ENCODE peak calls at places on chromosomes 6 and 20, in four cellular contexts. U is ovary, A is heart left ventricle, X is Peyer's patch. O is an unnamed sample. For H3K4me1, the result is how much of the 10 kb centered on the place peaks cover.

GRCh38 chr20:2093200-2093781 is 8.3 kb upstream of the STK35 start:
- DNase-seq in U (no peak), A (no peak), X (peak), O (no peak)

GRCh38 chr6:40347571-40348011 is 239.6 kb downstream of the LRFN2 start:
- DNase-seq in U (no peak), A (no peak), X (no peak), O (peak)

GRCh38 chr20:16573011-16573965 is at the start of gene KIF16B:
- DNase-seq in U (peak), A (peak), X (peak), O (peak)

GRCh38 chr6:23349521-23350147 is 776.4 kb upstream of the NRSN1 start:
- DNase-seq in U (no peak), A (no peak), X (no peak), O (no peak)

GRCh38 chr20:32263398-32263954 is 14.0 kb upstream of the KIF3B start:
- DNase-seq in U (no peak), A (no peak), X (no peak), O (no peak)

GRCh38 chr20:64116541-64117423 is 9.4 kb upstream of the NPBWR2 start:
- DNase-seq in U (no peak), A (no peak), X (peak), O (peak)

GRCh38 chr6:26537846-26538571 is at the start of gene HMGN4:
- DNase-seq in U (peak), A (peak), X (peak), O (peak)

GRCh38 chr6:149242883-149243282 is 74.6 kb upstream of the TAB2 start:
- DNase-seq in U (no peak), A (no peak), X (no peak), O (no peak)

GRCh38 chr6:45807610-45808009 is 208.1 kb downstream of the CLIC5 start:
- DNase-seq in U (no peak), A (no peak), X (no peak), O (no peak)

GRCh38 chr20:25076731-25077609 is 5.0 kb downstream of the VSX1 start:
- DNase-seq in U (no peak), A (no peak), X (peak), O (no peak)

GRCh38 chr6:38192011-38192410 is 372.5 kb downstream of the ZFAND3 start:
- DNase-seq in U (no peak), A (no peak), X (no peak), O (no peak)

GRCh38 chr6:158021814-158022748 is 40.4 kb downstream of the SYNJ2 start:
- DNase-seq in U (no peak), A (no peak), X (no peak), O (no peak)

GRCh38 chr6:134546962-134547645 is 229.2 kb upstream of the SGK1 start:
- DNase-seq in U (no peak), A (no peak), X (no peak), O (no peak)

GRCh38 chr20:1020614-1021013 is 18.5 kb upstream of the RSPO4 start:
- DNase-seq in U (no peak), A (no peak), X (no peak), O (no peak)

GRCh38 chr20:54340667-54341081 is 132.8 kb downstream of the PFDN4 start:
- DNase-seq in U (no peak), A (no peak), X (no peak), O (no peak)

GRCh38 chr6:4055420-4056041 is 23.4 kb downstream of the FAM217A start:
- DNase-seq in U (no peak), A (no peak), X (no peak), O (no peak)

GRCh38 chr6:45721665-45722064 is 294.0 kb downstream of the CLIC5 start:
- DNase-seq in U (no peak), A (no peak), X (no peak), O (no peak)

GRCh38 chr6:41271901-41272395 is 14.5 kb downstream of the TREM1 start:
- DNase-seq in U (no peak), A (peak), X (no peak), O (no peak)

GRCh38 chr6:1840491-1841121 is 230.9 kb downstream of the FOXC1 start:
- DNase-seq in U (no peak), A (no peak), X (no peak), O (no peak)

GRCh38 chr20:39850236-39850635 is 838.8 kb downstream of the MAFB start:
- DNase-seq in U (no peak), A (no peak), X (no peak), O (no peak)

GRCh38 chr6:29602564-29603361 is 17.8 kb downstream of the OR2H2 start:
- DNase-seq in U (no peak), A (no peak), X (no peak), O (no peak)

GRCh38 chr6:157424491-157425020 is 43.6 kb downstream of the ZDHHC14 start:
- DNase-seq in U (no peak), A (no peak), X (no peak), O (no peak)

GRCh38 chr6:103729658-103730057 is 1130.1 kb downstream of the HACE1 start:
- DNase-seq in U (no peak), A (no peak), X (no peak), O (no peak)

GRCh38 chr6:36130672-36131516 is 581 bp downstream of the MAPK13 start:
- DNase-seq in U (no peak), A (no peak), X (peak), O (no peak)

GRCh38 chr6:129774697-129775447 is 64.9 kb upstream of the ARHGAP18 start:
- DNase-seq in U (peak), A (peak), X (peak), O (peak)

GRCh38 chr20:36543187-36544133 is 2.1 kb downstream of the MYL9 start:
- DNase-seq in U (peak), A (peak), X (no peak), O (peak)

GRCh38 chr6:28922841-28923317 is 906 bp downstream of the TRIM27 start:
- DNase-seq in U (no peak), A (peak), X (peak), O (no peak)

GRCh38 chr6:47090881-47091280 is 48.7 kb upstream of the ADGRF1 start:
- DNase-seq in U (no peak), A (no peak), X (no peak), O (no peak)

GRCh38 chr6:148440877-148441453 is 98.3 kb downstream of the SASH1 start:
- DNase-seq in U (peak), A (peak), X (no peak), O (peak)

GRCh38 chr6:37020426-37021211 is 15.2 kb downstream of the FGD2 start:
- DNase-seq in U (no peak), A (no peak), X (no peak), O (peak)

GRCh38 chr20:11891827-11892521 is 25.7 kb upstream of the BTBD3 start:
- DNase-seq in U (peak), A (peak), X (peak), O (no peak)

GRCh38 chr20:11888648-11889047 is 29.0 kb upstream of the BTBD3 start:
- DNase-seq in U (no peak), A (no peak), X (no peak), O (no peak)

GRCh38 chr20:11891081-11891826 is 26.4 kb upstream of the BTBD3 start:
- DNase-seq in U (peak), A (peak), X (no peak), O (no peak)

GRCh38 chr20:11894072-11894471 is 23.6 kb upstream of the BTBD3 start:
- DNase-seq in U (no peak), A (no peak), X (no peak), O (no peak)

GRCh38 chr20:11890331-11891080 is 27.2 kb upstream of the BTBD3 start:
- DNase-seq in U (peak), A (peak), X (peak), O (peak)
- TF ChIP-seq POLR2A in U (peak), A (no peak), X (peak), O (no peak)

GRCh38 chr6:109002882-109003281 is 91.8 kb downstream of the SESN1 start:
- DNase-seq in U (no peak), A (no peak), X (no peak), O (no peak)
- H3K4me1 ChIP-seq in U (under half), A (under half), X (under half), O (half or more)

GRCh38 chr6:108562503-108562993 is 1.8 kb downstream of the FOXO3 start:
- DNase-seq in U (peak), A (peak), X (peak), O (peak)

GRCh38 chr6:108559884-108560462 is 744 bp upstream of the FOXO3 start:
- DNase-seq in U (peak), A (peak), X (peak), O (peak)

GRCh38 chr6:108561742-108562502 is 1.2 kb downstream of the FOXO3 start:
- DNase-seq in U (peak), A (peak), X (peak), O (peak)

GRCh38 chr6:108559097-108559883 is 1.4 kb upstream of the FOXO3 start:
- DNase-seq in U (peak), A (peak), X (peak), O (peak)

GRCh38 chr6:108560463-108561308 is at the start of gene FOXO3:
- DNase-seq in U (peak), A (peak), X (peak), O (peak)
- TF ChIP-seq POLR2A in U (peak), A (peak), X (peak), O (peak)

DNA sequence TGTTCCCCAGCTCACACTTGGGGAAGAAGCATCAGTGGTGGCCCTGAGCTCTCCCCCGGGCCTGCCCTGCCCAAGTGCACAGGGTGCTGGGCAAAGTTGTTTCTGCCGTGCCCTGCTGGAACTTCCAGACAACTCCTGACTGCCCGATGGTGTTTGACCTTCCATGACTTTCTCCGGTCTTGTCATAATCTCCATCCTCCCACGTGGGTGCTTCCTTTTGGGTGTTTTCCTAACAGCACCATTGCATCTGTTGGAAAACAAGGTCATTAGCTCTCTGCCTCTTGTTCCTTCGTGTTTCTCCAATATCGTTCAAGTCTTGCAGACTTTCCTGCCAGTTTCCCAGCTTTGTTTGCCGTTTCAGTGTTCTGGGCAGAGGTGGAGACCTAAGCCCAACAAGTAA is 68.7 kb upstream of the TIAM2 start:
- DNase-seq in U (no peak), A (no peak), X (no peak), O (no peak)
- H3K4me1 ChIP-seq in U (under half), A (under half), X (under half), O (under half)

GRCh38 chr6:82890240-82890639 is 175.4 kb downstream of the UBE3D start:
- DNase-seq in U (no peak), A (no peak), X (no peak), O (no peak)
- TF ChIP-seq POLR2A in U (no peak), A (no peak), X (no peak), O (no peak)

GRCh38 chr6:24890471-24890870 is 45.3 kb downstream of the RIPOR2 start:
- DNase-seq in U (no peak), A (no peak), X (no peak), O (no peak)
- H3K4me1 ChIP-seq in U (under half), A (under half), X (under half), O (under half)

GRCh38 chr6:20401403-20402180 is at the start of gene E2F3:
- DNase-seq in U (peak), A (peak), X (peak), O (peak)
- TF ChIP-seq POLR2A in U (no peak), A (no peak), X (peak), O (no peak)

GRCh38 chr20:57702521-57702920 is 7.3 kb downstream of the PMEPA1 start:
- DNase-seq in U (no peak), A (no peak), X (no peak), O (no peak)

GRCh38 chr20:57702091-57702490 is 7.7 kb downstream of the PMEPA1 start:
- DNase-seq in U (no peak), A (no peak), X (no peak), O (no peak)

GRCh38 chr20:57704245-57704644 is 5.6 kb downstream of the PMEPA1 start:
- DNase-seq in U (no peak), A (no peak), X (no peak), O (no peak)

GRCh38 chr20:57701651-57702050 is 8.2 kb downstream of the PMEPA1 start:
- DNase-seq in U (no peak), A (no peak), X (no peak), O (no peak)

DNA sequence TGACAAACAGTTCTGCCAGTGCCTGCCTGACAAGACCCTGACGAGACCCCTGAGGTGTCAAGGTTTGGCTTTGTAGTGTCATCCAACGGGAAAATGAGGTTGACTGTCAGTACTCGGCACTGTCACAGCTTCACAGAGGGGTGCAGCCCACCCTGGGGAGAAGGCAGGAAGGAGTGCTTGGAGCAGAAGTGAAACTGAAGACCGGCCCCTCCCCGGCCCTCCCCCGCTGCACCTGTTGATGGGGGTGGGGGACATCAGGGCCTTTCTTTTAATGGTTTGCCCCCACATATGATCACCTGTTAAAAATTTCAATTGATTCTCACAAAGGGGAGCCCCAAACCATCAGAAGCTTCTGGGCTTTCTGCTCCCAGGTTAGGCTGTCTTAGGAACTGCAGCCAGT is 6.8 kb downstream of the PMEPA1 start:
- DNase-seq in U (no peak), A (no peak), X (peak), O (no peak)
- H3K4me1 ChIP-seq in U (under half), A (under half), X (under half), O (under half)

O was measured in suprapubic skin.